ENCODE peak calls at places on chromosomes 3 and 15, in four cellular contexts. G is A549, Z is K562, A is HepG2. P is an unnamed sample.

GRCh38 chr3:136114421-136114820 is 81.7 kb downstream of the MSL2 start:
- DNase-seq in G (no peak), Z (no peak), A (peak), P (peak)

GRCh38 chr3:84141571-84141970 is 817.2 kb upstream of the CADM2 start:
- DNase-seq in A (no peak), G (no peak), Z (no peak), P (peak)

GRCh38 chr3:177057768-177058167 is 139.5 kb downstream of the TBL1XR1 start:
- DNase-seq in Z (no peak), A (no peak), G (no peak), P (peak)

GRCh38 chr3:9226326-9226725 is 23.1 kb downstream of the SRGAP3 start:
- DNase-seq in G (no peak), Z (no peak), A (no peak), P (peak)

GRCh38 chr3:159870723-159871122 is 117.9 kb upstream of the IL12A start:
- DNase-seq in G (no peak), A (no peak), Z (no peak), P (no peak)

GRCh38 chr3:72004749-72005292 is 219.9 kb upstream of the PROK2 start:
- DNase-seq in Z (peak), A (no peak), G (no peak), P (peak)

GRCh38 chr15:80875568-80875967 is 96.4 kb downstream of the CEMIP start:
- DNase-seq in Z (no peak), G (no peak), A (no peak), P (no peak)

GRCh38 chr3:47425383-47425778 is 44.6 kb downstream of the PTPN23 start:
- DNase-seq in Z (no peak), A (no peak), G (no peak), P (no peak)

GRCh38 chr3:123586131-123586530 is 1.3 kb upstream of the HACD2 start:
- DNase-seq in A (peak), G (peak), Z (peak), P (no peak)

GRCh38 chr3:113532698-113533533 is 561 bp downstream of the SIDT1 start:
- DNase-seq in A (no peak), Z (no peak), G (peak), P (no peak)

GRCh38 chr15:70280781-70281180 is 183.1 kb upstream of the TLE3 start:
- DNase-seq in A (no peak), Z (no peak), G (no peak), P (no peak)

GRCh38 chr3:128726691-128727031 is 678 bp downstream of the RAB7A start:
- DNase-seq in Z (peak), G (peak), A (peak), P (peak)

GRCh38 chr3:72907131-72907697 is 19.4 kb downstream of the GXYLT2 start:
- DNase-seq in A (no peak), G (no peak), Z (no peak), P (peak)

GRCh38 chr3:34868935-34869334 is 770.4 kb upstream of the ARPP21 start:
- DNase-seq in A (no peak), Z (no peak), G (no peak), P (no peak)

GRCh38 chr3:128349963-128350599 is 116.6 kb downstream of the DNAJB8 start:
- DNase-seq in A (no peak), Z (no peak), G (no peak), P (no peak)

GRCh38 chr3:69776926-69777581 is 37.8 kb downstream of the MITF start:
- DNase-seq in Z (no peak), G (no peak), A (no peak), P (no peak)

GRCh38 chr3:191356586-191357439 is 26.5 kb upstream of the UTS2B start:
- DNase-seq in A (no peak), G (peak), Z (no peak), P (peak)

GRCh38 chr3:135083756-135084155 is 288.7 kb downstream of the EPHB1 start:
- DNase-seq in Z (no peak), A (no peak), G (no peak), P (no peak)

GRCh38 chr15:85485956-85486567 is 105.7 kb downstream of the AKAP13 start:
- DNase-seq in Z (peak), A (peak), G (peak), P (peak)

GRCh38 chr15:33846151-33846550 is 122.1 kb upstream of the CHRM5 start:
- DNase-seq in G (no peak), A (no peak), Z (no peak), P (no peak)

GRCh38 chr3:179068779-179069530 is 2.7 kb downstream of the ZMAT3 start:
- DNase-seq in Z (peak), G (peak), A (no peak), P (peak)

GRCh38 chr3:45948409-45948808 is 5.1 kb downstream of the CXCR6 start:
- DNase-seq in Z (no peak), A (no peak), G (no peak), P (peak)

GRCh38 chr3:120503727-120504616 is 53.2 kb upstream of the FSTL1 start:
- DNase-seq in A (no peak), Z (no peak), G (no peak), P (no peak)

GRCh38 chr15:89400121-89400996 is 65.7 kb upstream of the POLG start:
- DNase-seq in A (no peak), G (peak), Z (no peak), P (no peak)

GRCh38 chr3:23710555-23710954 is 95.2 kb upstream of the UBE2E1 start:
- DNase-seq in A (no peak), G (no peak), Z (no peak), P (peak)

GRCh38 chr3:10502185-10502880 is 3.1 kb downstream of the ATP2B2 start:
- DNase-seq in G (no peak), Z (no peak), A (no peak), P (no peak)

GRCh38 chr15:71181454-71181853 is 66.2 kb downstream of the THSD4 start:
- DNase-seq in Z (no peak), G (no peak), A (no peak), P (no peak)

GRCh38 chr3:196140224-196140623 is 58.3 kb upstream of the TFRC start:
- DNase-seq in Z (peak), G (no peak), A (no peak), P (no peak)

GRCh38 chr3:78845605-78846004 is 922.2 kb downstream of the ROBO1 start:
- DNase-seq in Z (no peak), G (no peak), A (no peak), P (no peak)

GRCh38 chr3:185713015-185713414 is 111.8 kb downstream of the IGF2BP2 start:
- DNase-seq in Z (no peak), G (no peak), A (peak), P (no peak)

GRCh38 chr15:36911322-36911944 is 188.9 kb downstream of the MEIS2 start:
- DNase-seq in G (no peak), A (peak), Z (no peak), P (peak)

GRCh38 chr3:176590722-176591121 is 606.6 kb downstream of the TBL1XR1 start:
- DNase-seq in G (no peak), Z (no peak), A (no peak), P (no peak)

GRCh38 chr3:194689493-194689901 is 3.8 kb downstream of the FAM43A start:
- DNase-seq in G (no peak), Z (no peak), A (no peak), P (peak)

DNA sequence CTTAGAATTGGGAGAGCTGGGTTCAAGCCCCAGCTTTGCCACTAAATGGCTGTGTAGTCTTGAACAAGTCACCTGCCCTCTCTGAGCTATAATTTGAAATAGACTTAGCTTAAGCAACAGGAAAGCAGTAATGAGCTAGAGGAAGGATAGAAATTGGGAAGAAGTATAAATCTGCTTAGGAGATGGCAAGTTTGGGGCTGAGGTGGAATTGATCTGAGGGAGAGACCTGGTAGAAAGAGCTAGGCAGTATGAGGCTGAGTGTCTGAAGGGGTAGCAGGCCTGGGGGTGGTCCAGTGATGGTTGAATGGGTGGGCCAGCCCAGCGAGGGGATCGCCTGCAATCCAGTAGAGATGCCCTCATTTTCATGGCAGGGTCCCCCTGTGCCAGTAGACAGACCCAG is 22.9 kb downstream of the LPP start:
- DNase-seq in A (no peak), G (no peak), Z (no peak), P (no peak)
- TF ChIP-seq MAZ in A (no peak), G (no peak), Z (no peak), P (no peak)

GRCh38 chr3:52777127-52777958 is at the start of gene ITIH1:
- DNase-seq in A (no peak), G (no peak), Z (no peak), P (no peak)

GRCh38 chr3:52774066-52774713 is 3.2 kb upstream of the ITIH1 start:
- DNase-seq in G (no peak), Z (no peak), A (no peak), P (no peak)

GRCh38 chr3:52775877-52776276 is 1.5 kb upstream of the ITIH1 start:
- DNase-seq in G (no peak), Z (no peak), A (peak), P (no peak)

GRCh38 chr3:52773361-52774065 is 2.8 kb upstream of the NEK4 start:
- DNase-seq in G (no peak), A (no peak), Z (no peak), P (no peak)

GRCh38 chr3:52774901-52775864 is 2.2 kb upstream of the ITIH1 start:
- DNase-seq in A (peak), Z (no peak), G (no peak), P (no peak)
- TF ChIP-seq MAZ in A (peak), Z (no peak), G (no peak), P (no peak)

GRCh38 chr15:58015565-58015964 is 49.9 kb downstream of the ALDH1A2 start:
- DNase-seq in A (no peak), Z (no peak), G (no peak), P (no peak)
- TF ChIP-seq MAZ in A (no peak), Z (no peak), G (no peak), P (no peak)

DNA sequence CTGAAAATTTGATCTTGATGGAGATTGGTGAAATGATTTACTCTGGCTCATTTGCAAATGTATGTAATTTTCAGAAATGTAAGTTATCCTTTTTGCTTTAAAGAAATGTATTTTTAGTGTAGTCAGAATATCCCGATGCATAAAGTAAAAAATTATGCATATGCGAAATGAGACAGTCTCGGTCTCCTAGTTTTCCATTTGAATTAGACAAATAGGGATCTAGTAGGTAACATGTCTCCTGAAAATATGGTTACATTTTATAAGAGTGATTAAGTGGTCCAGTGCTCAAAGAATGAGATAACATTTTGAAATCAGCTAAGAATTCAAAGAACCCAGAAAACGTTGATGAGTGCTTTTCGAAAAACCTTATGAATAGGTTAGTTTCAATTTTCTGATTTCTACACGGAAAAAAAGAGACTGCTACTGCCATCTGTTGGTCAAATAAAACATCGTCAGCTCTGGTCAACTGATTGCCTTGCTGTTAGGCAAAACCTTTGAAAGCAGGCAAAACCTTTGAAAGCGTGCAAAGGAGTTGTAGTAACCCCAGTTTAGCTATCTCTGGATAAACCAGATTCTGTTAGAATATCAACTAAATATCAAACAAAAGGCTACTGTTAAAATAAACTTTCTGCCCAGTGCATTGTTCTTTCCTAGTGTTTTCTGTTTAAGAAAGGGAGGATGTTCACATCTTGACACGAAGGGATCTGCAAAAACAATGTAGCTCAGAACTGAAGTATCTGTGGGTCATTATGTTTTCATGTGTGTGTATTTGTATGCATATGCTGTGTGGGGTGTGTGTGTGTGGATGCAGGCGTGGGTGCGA is 59.3 kb upstream of the CHMP2B start:
- DNase-seq in A (peak), Z (peak), G (peak), P (peak)
- TF ChIP-seq MAZ in A (no peak), Z (no peak), G (no peak), P (no peak)